ENCODE peak calls at places on chromosome 3, in four cellular contexts. T, K, E and X are unnamed samples.

GRCh38 chr3:37945803-37946530 is 44.6 kb upstream of the VILL start:
- DNase-seq in E (no peak), K (no peak), T (peak), X (no peak)

GRCh38 chr3:51559961-51560360 is 21.4 kb downstream of the RAD54L2 start:
- DNase-seq in K (no peak), T (no peak), E (no peak), X (no peak)

GRCh38 chr3:14899993-14900618 is 47.3 kb upstream of the NR2C2 start:
- DNase-seq in K (peak), T (no peak), E (no peak), X (no peak)

GRCh38 chr3:159157275-159157674 is 355.4 kb downstream of the MFSD1 start:
- DNase-seq in T (no peak), E (no peak), K (no peak), X (no peak)

GRCh38 chr3:117628896-117629295 is 919.3 kb downstream of the TUSC7 start:
- DNase-seq in T (no peak), E (peak), K (peak), X (no peak)

GRCh38 chr3:94258851-94259250 is 196.0 kb downstream of the NSUN3 start:
- DNase-seq in T (no peak), E (no peak), K (no peak), X (no peak)

GRCh38 chr3:126983653-126984390 is 907 bp downstream of the PLXNA1 start:
- DNase-seq in T (no peak), E (no peak), K (no peak), X (peak)

GRCh38 chr3:13013151-13013561 is 60.1 kb downstream of the IQSEC1 start:
- DNase-seq in K (no peak), T (no peak), E (no peak), X (no peak)

GRCh38 chr3:79872483-79872882 is 104.7 kb upstream of the ROBO1 start:
- DNase-seq in K (no peak), E (no peak), T (no peak), X (no peak)

GRCh38 chr3:156448300-156448699 is 106.6 kb downstream of the SSR3 start:
- DNase-seq in E (peak), T (peak), K (no peak), X (peak)
- TF ChIP-seq CTCF in E (peak), T (no peak), K (no peak), X (no peak)

GRCh38 chr3:16132926-16133325 is 41.6 kb upstream of the GALNT15 start:
- DNase-seq in T (no peak), K (no peak), E (peak), X (no peak)

GRCh38 chr3:16132190-16132589 is 42.3 kb upstream of the GALNT15 start:
- DNase-seq in T (no peak), K (no peak), E (no peak), X (no peak)

GRCh38 chr3:16126634-16127033 is 47.8 kb upstream of the GALNT15 start:
- DNase-seq in E (no peak), T (no peak), K (no peak), X (no peak)

GRCh38 chr3:16127257-16127656 is 47.2 kb upstream of the GALNT15 start:
- DNase-seq in K (no peak), E (no peak), T (no peak), X (no peak)

DNA sequence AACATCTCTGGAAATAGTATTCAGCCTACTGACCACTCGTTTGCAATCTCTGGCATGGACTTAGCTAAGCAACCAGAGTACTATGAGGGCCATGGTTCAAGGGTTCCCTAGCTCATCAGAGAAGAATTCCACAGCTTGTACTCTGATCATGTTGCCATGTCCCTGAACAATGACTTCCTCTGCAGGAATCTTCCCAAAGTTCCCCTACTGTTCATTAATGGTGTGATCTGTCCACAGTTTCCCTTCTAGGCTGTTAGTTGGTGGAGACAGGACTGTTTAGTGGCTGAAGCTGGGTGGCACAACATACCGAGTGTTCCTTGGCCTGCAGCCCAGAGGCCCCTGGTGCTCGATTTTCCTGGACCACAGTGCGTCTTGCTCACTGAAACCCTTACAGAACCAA is 44.4 kb upstream of the GALNT15 start:
- DNase-seq in K (no peak), E (peak), T (no peak), X (no peak)
- TF ChIP-seq CTCF in K (no peak), E (no peak), T (no peak), X (no peak)

DNA sequence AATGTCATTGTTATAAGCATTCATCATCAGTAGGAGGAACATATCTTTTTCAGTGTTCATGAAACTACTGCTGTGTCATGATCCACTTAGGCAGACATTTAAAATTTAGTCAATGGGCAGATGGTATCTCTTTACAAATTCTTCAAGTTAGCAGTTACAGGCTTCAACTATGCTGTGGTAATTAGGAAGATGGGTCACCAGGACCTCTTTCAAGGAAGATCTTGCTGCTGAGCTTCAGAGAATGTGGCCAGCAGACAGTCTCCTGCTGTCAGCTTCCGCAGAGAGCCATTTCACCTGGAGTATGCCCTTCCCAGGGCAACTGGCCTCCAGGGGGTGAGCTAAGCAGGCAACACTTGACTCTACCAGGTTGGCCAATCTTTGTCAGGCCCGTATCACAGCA is 19.4 kb downstream of the IFT57 start:
- DNase-seq in T (no peak), K (no peak), E (no peak), X (no peak)
- TF ChIP-seq CTCF in T (no peak), K (no peak), E (no peak), X (no peak)

GRCh38 chr3:172397716-172398405 is 50.4 kb downstream of the GHSR start:
- DNase-seq in T (peak), K (no peak), E (peak), X (no peak)
- TF ChIP-seq CTCF in T (no peak), K (no peak), E (no peak), X (no peak)

GRCh38 chr3:44446929-44447328 is 30.5 kb downstream of the ZNF445 start:
- DNase-seq in E (no peak), K (no peak), T (no peak), X (no peak)

GRCh38 chr3:44442591-44443309 is 34.7 kb downstream of the ZNF445 start:
- DNase-seq in K (no peak), T (no peak), E (no peak), X (no peak)

GRCh38 chr3:44445786-44446185 is 31.7 kb downstream of the ZNF445 start:
- DNase-seq in E (no peak), K (no peak), T (no peak), X (no peak)

GRCh38 chr3:44444896-44445691 is 32.4 kb downstream of the ZNF445 start:
- DNase-seq in T (no peak), K (no peak), E (no peak), X (no peak)

GRCh38 chr3:44444437-44444836 is 33.0 kb downstream of the ZNF445 start:
- DNase-seq in K (no peak), E (no peak), T (no peak), X (no peak)
- TF ChIP-seq CTCF in K (no peak), E (no peak), T (no peak), X (no peak)

GRCh38 chr3:182621435-182622240 is 171.7 kb upstream of the ATP11B start:
- DNase-seq in T (no peak), E (no peak), K (no peak), X (no peak)
- TF ChIP-seq CTCF in T (peak), E (peak), K (no peak), X (no peak)

GRCh38 chr3:53160660-53161344 is at the start of gene PRKCD:
- DNase-seq in E (peak), K (peak), T (peak), X (peak)
- TF ChIP-seq CTCF in E (peak), K (peak), T (no peak), X (peak)

DNA sequence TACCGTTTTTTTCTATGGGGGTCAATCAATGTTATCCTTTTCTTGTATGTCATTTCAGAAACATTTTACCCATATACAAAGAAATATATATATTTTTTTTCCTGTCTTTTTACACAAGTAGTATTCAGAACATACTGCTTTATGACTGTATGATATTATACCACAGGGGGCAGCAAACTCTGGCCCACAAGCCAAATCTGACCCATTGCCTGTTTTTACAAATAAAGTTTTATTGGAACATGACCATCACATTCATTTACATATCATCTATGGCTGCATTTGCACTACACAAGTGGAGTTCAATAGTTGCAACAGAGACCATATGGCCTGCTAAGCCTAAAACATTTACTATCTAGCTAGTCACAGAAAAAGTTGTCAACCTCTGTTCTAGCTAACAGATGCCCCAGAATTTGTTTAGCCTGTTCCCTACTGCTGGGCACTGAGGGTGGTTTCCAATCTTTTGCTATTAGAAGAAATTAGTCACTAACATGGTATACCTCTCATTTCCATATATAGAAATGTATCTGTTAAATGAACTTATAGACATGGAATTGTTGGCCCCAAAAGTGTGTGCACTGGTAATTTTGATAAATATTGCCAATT is 57.7 kb downstream of the BFSP2 start:
- DNase-seq in K (no peak), T (no peak), E (peak), X (no peak)
- TF ChIP-seq CTCF in K (no peak), T (peak), E (peak), X (no peak)

GRCh38 chr3:128949158-128949557 is 44.7 kb downstream of the CFAP92 start:
- DNase-seq in T (no peak), E (no peak), K (no peak), X (no peak)
- TF ChIP-seq CTCF in T (no peak), E (no peak), K (no peak), X (no peak)